ENCODE peak calls at places on chromosome X, in nine cellular contexts. One of them, this sample, is unnamed.

GRCh38 chrX:291411-291901 is 10.3 kb downstream of the PLCXD1 start:
- DNase-seq in Calu3: no peak
- DNase-seq in GM12865: no peak
- DNase-seq in prostate gland: no peak
- DNase-seq in bronchial epithelial cell: no peak
- DNase-seq in ovary: peak; percentile 30
- DNase-seq in type B pancreatic cell: no peak
- DNase-seq in dorsolateral prefrontal cortex: no peak
- DNase-seq in GM13977: no peak
- DNase-seq in this sample: no peak

GRCh38 chrX:68829594-68830485 is 1.0 kb downstream of the EFNB1 start:
- DNase-seq in dorsolateral prefrontal cortex: no peak
- DNase-seq in Calu3: no peak
- DNase-seq in GM12865: no peak
- DNase-seq in ovary: no peak
- DNase-seq in prostate gland: no peak
- DNase-seq in GM13977: peak; percentile 39
- DNase-seq in type B pancreatic cell: peak; percentile 71
- DNase-seq in bronchial epithelial cell: no peak
- DNase-seq in this sample: peak; percentile 86

GRCh38 chrX:47176101-47176740 is 17.4 kb upstream of the UBA1 start:
- DNase-seq in Calu3: no peak
- DNase-seq in ovary: peak; percentile 17
- DNase-seq in GM13977: no peak
- DNase-seq in GM12865: no peak
- DNase-seq in type B pancreatic cell: no peak
- DNase-seq in prostate gland: no peak
- DNase-seq in bronchial epithelial cell: no peak
- DNase-seq in dorsolateral prefrontal cortex: no peak
- DNase-seq in this sample: no peak

GRCh38 chrX:69073721-69074120 is 91.5 kb downstream of the PJA1 start:
- DNase-seq in type B pancreatic cell: no peak
- DNase-seq in dorsolateral prefrontal cortex: no peak
- DNase-seq in ovary: no peak
- DNase-seq in Calu3: no peak
- DNase-seq in GM12865: no peak
- DNase-seq in GM13977: no peak
- DNase-seq in bronchial epithelial cell: no peak
- DNase-seq in prostate gland: no peak
- DNase-seq in this sample: no peak

GRCh38 chrX:150268839-150269238 is 94.3 kb upstream of the MAMLD1 start:
- DNase-seq in GM13977: no peak
- DNase-seq in GM12865: no peak
- DNase-seq in ovary: no peak
- DNase-seq in prostate gland: no peak
- DNase-seq in dorsolateral prefrontal cortex: no peak
- DNase-seq in Calu3: no peak
- DNase-seq in type B pancreatic cell: no peak
- DNase-seq in bronchial epithelial cell: no peak
- DNase-seq in this sample: no peak

GRCh38 chrX:12610079-12610478 is 181.1 kb upstream of the PRPS2 start:
- DNase-seq in type B pancreatic cell: no peak
- DNase-seq in Calu3: peak; percentile 2
- DNase-seq in dorsolateral prefrontal cortex: no peak
- DNase-seq in GM12865: no peak
- DNase-seq in GM13977: no peak
- DNase-seq in bronchial epithelial cell: peak; percentile 96
- DNase-seq in ovary: no peak
- DNase-seq in prostate gland: no peak
- DNase-seq in this sample: no peak

GRCh38 chrX:97238632-97239031 is 354.9 kb downstream of the RPA4 start:
- DNase-seq in dorsolateral prefrontal cortex: no peak
- DNase-seq in GM13977: no peak
- DNase-seq in prostate gland: no peak
- DNase-seq in Calu3: peak; percentile 12
- DNase-seq in ovary: no peak
- DNase-seq in bronchial epithelial cell: peak; percentile 66
- DNase-seq in type B pancreatic cell: no peak
- DNase-seq in GM12865: no peak
- DNase-seq in this sample: no peak

GRCh38 chrX:46333550-46333949 is 211.7 kb downstream of the ZNF674 start:
- DNase-seq in type B pancreatic cell: no peak
- DNase-seq in GM13977: no peak
- DNase-seq in prostate gland: no peak
- DNase-seq in dorsolateral prefrontal cortex: no peak
- DNase-seq in ovary: no peak
- DNase-seq in GM12865: no peak
- DNase-seq in bronchial epithelial cell: peak; percentile 85
- DNase-seq in Calu3: peak; percentile 62
- DNase-seq in this sample: no peak

GRCh38 chrX:39869846-39870601 is 227.7 kb downstream of the BCOR start:
- DNase-seq in dorsolateral prefrontal cortex: no peak
- DNase-seq in bronchial epithelial cell: peak; percentile 79
- DNase-seq in type B pancreatic cell: no peak
- DNase-seq in prostate gland: no peak
- DNase-seq in Calu3: peak; percentile 35
- DNase-seq in GM12865: peak; percentile 75
- DNase-seq in GM13977: peak; percentile 31
- DNase-seq in ovary: no peak
- DNase-seq in this sample: no peak

GRCh38 chrX:64265265-64265664 is 34.9 kb upstream of the ASB12 start:
- DNase-seq in type B pancreatic cell: no peak
- DNase-seq in GM13977: no peak
- DNase-seq in prostate gland: no peak
- DNase-seq in Calu3: no peak
- DNase-seq in GM12865: no peak
- DNase-seq in bronchial epithelial cell: no peak
- DNase-seq in ovary: no peak
- DNase-seq in dorsolateral prefrontal cortex: no peak
- DNase-seq in this sample: no peak

GRCh38 chrX:115372026-115372610 is 82.6 kb downstream of the LUZP4 start:
- DNase-seq in bronchial epithelial cell: peak; percentile 74
- DNase-seq in GM13977: no peak
- DNase-seq in dorsolateral prefrontal cortex: no peak
- DNase-seq in GM12865: no peak
- DNase-seq in Calu3: no peak
- DNase-seq in ovary: no peak
- DNase-seq in type B pancreatic cell: no peak
- DNase-seq in prostate gland: no peak
- DNase-seq in this sample: no peak

GRCh38 chrX:136055651-136056221 is 70.5 kb downstream of the SLC9A6 start:
- DNase-seq in ovary: no peak
- DNase-seq in bronchial epithelial cell: peak; percentile 8
- DNase-seq in dorsolateral prefrontal cortex: no peak
- DNase-seq in prostate gland: no peak
- DNase-seq in Calu3: no peak
- DNase-seq in type B pancreatic cell: no peak
- DNase-seq in GM13977: no peak
- DNase-seq in GM12865: no peak
- DNase-seq in this sample: peak; percentile 80

GRCh38 chrX:70038951-70039350 is 10.8 kb downstream of the AWAT2 start:
- DNase-seq in GM12865: no peak
- DNase-seq in GM13977: no peak
- DNase-seq in dorsolateral prefrontal cortex: no peak
- DNase-seq in Calu3: no peak
- DNase-seq in ovary: no peak
- DNase-seq in type B pancreatic cell: no peak
- DNase-seq in prostate gland: no peak
- DNase-seq in bronchial epithelial cell: no peak
- DNase-seq in this sample: no peak

GRCh38 chrX:122565952-122566351 is 618.1 kb upstream of the GRIA3 start:
- DNase-seq in bronchial epithelial cell: peak; percentile 91
- DNase-seq in GM12865: no peak
- DNase-seq in Calu3: peak; percentile 24
- DNase-seq in dorsolateral prefrontal cortex: no peak
- DNase-seq in ovary: no peak
- DNase-seq in prostate gland: no peak
- DNase-seq in type B pancreatic cell: no peak
- DNase-seq in GM13977: no peak
- DNase-seq in this sample: no peak

GRCh38 chrX:135973025-135973547 is 702 bp downstream of the MMGT1 start:
- DNase-seq in prostate gland: peak; percentile 5
- DNase-seq in GM13977: no peak
- DNase-seq in bronchial epithelial cell: peak; percentile 21
- DNase-seq in GM12865: peak; percentile 24
- DNase-seq in dorsolateral prefrontal cortex: no peak
- DNase-seq in type B pancreatic cell: no peak
- DNase-seq in Calu3: peak; percentile 8
- DNase-seq in ovary: no peak
- DNase-seq in this sample: no peak

GRCh38 chrX:25925956-25926355 is 212.2 kb upstream of the MAGEB18 start:
- DNase-seq in GM12865: no peak
- DNase-seq in prostate gland: no peak
- DNase-seq in bronchial epithelial cell: no peak
- DNase-seq in ovary: no peak
- DNase-seq in type B pancreatic cell: no peak
- DNase-seq in dorsolateral prefrontal cortex: no peak
- DNase-seq in GM13977: no peak
- DNase-seq in Calu3: no peak
- DNase-seq in this sample: no peak

GRCh38 chrX:80556148-80556547 is 135.9 kb downstream of the TENT5D start:
- DNase-seq in GM12865: no peak
- DNase-seq in dorsolateral prefrontal cortex: no peak
- DNase-seq in Calu3: no peak
- DNase-seq in prostate gland: no peak
- DNase-seq in ovary: no peak
- DNase-seq in type B pancreatic cell: no peak
- DNase-seq in GM13977: no peak
- DNase-seq in bronchial epithelial cell: no peak
- DNase-seq in this sample: no peak

DNA sequence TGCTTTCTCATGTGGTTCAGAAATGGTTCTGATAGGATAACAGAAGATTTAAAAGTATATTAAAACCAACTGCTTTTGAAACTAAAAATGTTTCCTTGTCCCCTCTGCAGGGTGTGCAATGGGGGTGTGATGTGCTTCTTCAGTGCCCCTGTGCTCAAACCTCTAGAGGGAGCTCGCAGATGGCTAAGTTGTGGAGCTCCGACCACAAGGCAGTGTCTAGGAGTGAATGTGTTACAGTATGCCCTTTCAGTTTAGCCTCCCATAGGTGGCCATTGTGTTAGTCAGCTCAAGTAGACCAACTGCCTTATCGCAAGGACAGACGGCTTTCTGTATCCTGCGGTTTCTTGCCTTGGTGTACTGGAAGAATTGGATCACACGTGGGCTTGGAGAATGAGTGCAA is 130.5 kb downstream of the TENT5D start:
- DNase-seq in ovary: no peak
- DNase-seq in GM12865: peak; percentile 25
- DNase-seq in prostate gland: no peak
- DNase-seq in Calu3: peak; percentile 1
- DNase-seq in type B pancreatic cell: no peak
- DNase-seq in bronchial epithelial cell: no peak
- DNase-seq in GM13977: no peak
- DNase-seq in dorsolateral prefrontal cortex: no peak
- DNase-seq in this sample: no peak
- TF ChIP-seq CTCF in ovary: no peak
- TF ChIP-seq CTCF in GM12865: peak; percentile 36
- TF ChIP-seq CTCF in prostate gland: no peak
- TF ChIP-seq CTCF in Calu3: no peak
- TF ChIP-seq CTCF in type B pancreatic cell: no peak
- TF ChIP-seq CTCF in bronchial epithelial cell: no peak
- TF ChIP-seq CTCF in GM13977: peak; percentile 36
- TF ChIP-seq CTCF in dorsolateral prefrontal cortex: no peak
- TF ChIP-seq CTCF in this sample: no peak

DNA sequence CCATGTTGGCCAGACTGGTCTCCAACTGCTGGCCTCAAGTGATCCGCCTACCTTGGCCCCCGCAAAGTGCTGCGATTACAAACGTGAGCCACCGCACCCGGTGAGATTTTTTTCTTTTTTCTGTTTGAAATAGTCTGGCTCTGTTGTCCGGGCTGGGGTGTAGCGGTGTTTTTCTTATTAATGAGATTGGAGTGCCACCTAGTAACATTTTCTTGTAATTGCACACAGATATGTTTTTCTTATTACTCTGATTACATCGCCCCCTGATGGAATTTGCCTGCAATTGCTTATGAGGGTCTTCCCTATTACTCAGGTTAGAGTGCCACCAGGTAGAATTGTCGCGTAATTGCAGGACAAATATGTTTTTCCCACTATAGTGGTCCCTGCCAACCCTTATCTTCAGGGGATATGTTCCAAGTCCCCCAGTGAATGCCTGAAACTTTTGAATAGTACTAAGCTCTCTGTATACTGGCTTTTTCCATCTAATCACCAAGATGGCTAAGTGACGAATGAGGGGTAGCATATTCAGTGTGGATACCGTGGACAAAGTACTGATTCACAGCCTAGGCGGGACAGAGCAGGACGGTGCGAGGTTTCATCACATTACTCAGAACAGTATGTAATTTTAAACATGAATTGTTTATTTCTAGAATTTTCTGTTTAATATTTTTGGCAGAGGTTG is 8.6 kb upstream of the PDHA1 start:
- DNase-seq in ovary: no peak
- DNase-seq in prostate gland: no peak
- DNase-seq in GM12865: peak; percentile 81
- DNase-seq in GM13977: peak; percentile 46
- DNase-seq in Calu3: no peak
- DNase-seq in bronchial epithelial cell: peak; percentile 0
- DNase-seq in type B pancreatic cell: no peak
- DNase-seq in dorsolateral prefrontal cortex: no peak
- DNase-seq in this sample: no peak
- TF ChIP-seq CTCF in ovary: no peak
- TF ChIP-seq CTCF in prostate gland: no peak
- TF ChIP-seq CTCF in GM12865: peak; percentile 58
- TF ChIP-seq CTCF in GM13977: peak; percentile 53
- TF ChIP-seq CTCF in Calu3: no peak
- TF ChIP-seq CTCF in bronchial epithelial cell: no peak
- TF ChIP-seq CTCF in type B pancreatic cell: peak; percentile 69
- TF ChIP-seq CTCF in dorsolateral prefrontal cortex: no peak
- TF ChIP-seq CTCF in this sample: no peak

GRCh38 chrX:14032383-14032782 is 2.7 kb upstream of the GEMIN8 start:
- DNase-seq in bronchial epithelial cell: peak; percentile 26
- DNase-seq in type B pancreatic cell: no peak
- DNase-seq in dorsolateral prefrontal cortex: peak; percentile 52
- DNase-seq in GM13977: peak; percentile 59
- DNase-seq in ovary: no peak
- DNase-seq in prostate gland: peak; percentile 14
- DNase-seq in Calu3: peak; percentile 55
- DNase-seq in GM12865: peak; percentile 67
- DNase-seq in this sample: no peak
- TF ChIP-seq CTCF in bronchial epithelial cell: peak; percentile 28
- TF ChIP-seq CTCF in type B pancreatic cell: peak; percentile 85
- TF ChIP-seq CTCF in dorsolateral prefrontal cortex: peak; percentile 89
- TF ChIP-seq CTCF in GM13977: peak; percentile 59
- TF ChIP-seq CTCF in ovary: peak; percentile 76
- TF ChIP-seq CTCF in prostate gland: peak; percentile 70
- TF ChIP-seq CTCF in Calu3: peak; percentile 42
- TF ChIP-seq CTCF in GM12865: peak; percentile 34
- TF ChIP-seq CTCF in this sample: peak; percentile 76

GRCh38 chrX:124476562-124476961 is 130.2 kb downstream of the SH2D1A start:
- DNase-seq in type B pancreatic cell: no peak
- DNase-seq in prostate gland: no peak
- DNase-seq in bronchial epithelial cell: no peak
- DNase-seq in dorsolateral prefrontal cortex: no peak
- DNase-seq in GM13977: no peak
- DNase-seq in ovary: no peak
- DNase-seq in Calu3: no peak
- DNase-seq in GM12865: no peak
- DNase-seq in this sample: no peak

GRCh38 chrX:124475358-124475757 is 129.0 kb downstream of the SH2D1A start:
- DNase-seq in GM13977: no peak
- DNase-seq in bronchial epithelial cell: no peak
- DNase-seq in type B pancreatic cell: no peak
- DNase-seq in ovary: no peak
- DNase-seq in dorsolateral prefrontal cortex: no peak
- DNase-seq in Calu3: no peak
- DNase-seq in GM12865: no peak
- DNase-seq in prostate gland: no peak
- DNase-seq in this sample: no peak

GRCh38 chrX:124478046-124478445 is 131.7 kb downstream of the SH2D1A start:
- DNase-seq in GM13977: no peak
- DNase-seq in prostate gland: no peak
- DNase-seq in Calu3: no peak
- DNase-seq in ovary: no peak
- DNase-seq in bronchial epithelial cell: no peak
- DNase-seq in type B pancreatic cell: no peak
- DNase-seq in dorsolateral prefrontal cortex: no peak
- DNase-seq in GM12865: no peak
- DNase-seq in this sample: no peak
- TF ChIP-seq CTCF in GM13977: no peak
- TF ChIP-seq CTCF in prostate gland: no peak
- TF ChIP-seq CTCF in Calu3: no peak
- TF ChIP-seq CTCF in ovary: no peak
- TF ChIP-seq CTCF in bronchial epithelial cell: no peak
- TF ChIP-seq CTCF in type B pancreatic cell: no peak
- TF ChIP-seq CTCF in dorsolateral prefrontal cortex: no peak
- TF ChIP-seq CTCF in GM12865: no peak
- TF ChIP-seq CTCF in this sample: no peak